ENCODE peak calls at places on chromosomes 12 and 14, in five cellular contexts. One of them, this sample, is unnamed.
A peak's percentile ranks its signal among the peaks of the same experiment; 100 is the strongest.

GRCh38 chr14:60356921-60357550 is 108.0 kb downstream of the PPM1A start:
- DNase-seq in trophoblast cell: no peak
- DNase-seq in H1: no peak
- DNase-seq in mesenchymal stem cell: no peak
- DNase-seq in neuronal stem cell: peak; percentile 71
- DNase-seq in this sample: peak; percentile 57

GRCh38 chr12:32034045-32034444 is 72.6 kb upstream of the BICD1 start:
- DNase-seq in neuronal stem cell: no peak
- DNase-seq in mesenchymal stem cell: peak; percentile 42
- DNase-seq in trophoblast cell: no peak
- DNase-seq in H1: no peak
- DNase-seq in this sample: no peak

GRCh38 chr14:71523630-71524320 is 408.5 kb upstream of the RGS6 start:
- DNase-seq in neuronal stem cell: no peak
- DNase-seq in H1: no peak
- DNase-seq in trophoblast cell: no peak
- DNase-seq in mesenchymal stem cell: peak; percentile 10
- DNase-seq in this sample: no peak

GRCh38 chr12:9133243-9133938 is 17.7 kb upstream of the A2M start:
- DNase-seq in H1: no peak
- DNase-seq in trophoblast cell: no peak
- DNase-seq in neuronal stem cell: no peak
- DNase-seq in mesenchymal stem cell: no peak
- DNase-seq in this sample: no peak

GRCh38 chr12:123269980-123270379 is 1.7 kb downstream of the CDK2AP1 start:
- DNase-seq in mesenchymal stem cell: no peak
- DNase-seq in neuronal stem cell: no peak
- DNase-seq in trophoblast cell: peak; percentile 9
- DNase-seq in H1: no peak
- DNase-seq in this sample: no peak

GRCh38 chr12:115740586-115741155 is 536.8 kb downstream of the MED13L start:
- DNase-seq in H1: no peak
- DNase-seq in trophoblast cell: no peak
- DNase-seq in neuronal stem cell: no peak
- DNase-seq in mesenchymal stem cell: no peak
- DNase-seq in this sample: no peak

GRCh38 chr12:114685320-114685781 is 1.4 kb upstream of the TBX3 start:
- DNase-seq in mesenchymal stem cell: no peak
- DNase-seq in neuronal stem cell: no peak
- DNase-seq in H1: no peak
- DNase-seq in trophoblast cell: no peak
- DNase-seq in this sample: peak; percentile 50

GRCh38 chr12:6333566-6333965 is 8.3 kb downstream of the TNFRSF1A start:
- DNase-seq in trophoblast cell: peak; percentile 98
- DNase-seq in mesenchymal stem cell: peak; percentile 80
- DNase-seq in H1: no peak
- DNase-seq in neuronal stem cell: no peak
- DNase-seq in this sample: no peak

DNA sequence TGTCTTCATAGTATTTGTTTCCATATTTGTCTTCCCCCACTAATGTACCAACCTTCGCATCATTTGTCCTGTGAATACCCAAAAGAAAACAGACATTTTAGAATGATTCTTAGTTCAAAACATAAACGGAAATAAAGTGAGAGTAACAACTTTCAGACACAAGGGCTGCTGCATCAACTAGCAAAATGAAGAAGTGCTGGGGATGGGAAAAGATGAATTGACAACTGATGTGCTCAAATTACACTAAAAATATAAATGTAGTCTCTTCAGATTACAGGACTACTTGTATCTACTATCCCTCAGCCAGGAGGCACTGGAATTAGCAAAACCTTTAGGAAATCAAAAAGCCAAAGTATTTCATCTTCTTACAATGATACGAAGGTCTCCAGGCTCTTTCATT is 743 bp downstream of the NDUFA12 start:
- DNase-seq in neuronal stem cell: no peak
- DNase-seq in H1: no peak
- DNase-seq in mesenchymal stem cell: no peak
- DNase-seq in trophoblast cell: no peak
- DNase-seq in this sample: no peak
- H2BK12ac ChIP-seq in neuronal stem cell: no peak overlapping the region
- H2BK12ac ChIP-seq in H1: no peak overlapping the region
- H2BK12ac ChIP-seq in mesenchymal stem cell: no peak overlapping the region
- H2BK12ac ChIP-seq in trophoblast cell: no peak overlapping the region
- H2BK12ac ChIP-seq in this sample: no peak overlapping the region

GRCh38 chr12:23424685-23425084 is 524.8 kb downstream of the SOX5 start:
- DNase-seq in neuronal stem cell: no peak
- DNase-seq in H1: no peak
- DNase-seq in mesenchymal stem cell: no peak
- DNase-seq in trophoblast cell: no peak
- DNase-seq in this sample: no peak

GRCh38 chr12:23423796-23424195 is 525.7 kb downstream of the SOX5 start:
- DNase-seq in trophoblast cell: no peak
- DNase-seq in H1: no peak
- DNase-seq in mesenchymal stem cell: no peak
- DNase-seq in neuronal stem cell: no peak
- DNase-seq in this sample: no peak

GRCh38 chr12:23423097-23423687 is 526.3 kb downstream of the SOX5 start:
- DNase-seq in neuronal stem cell: no peak
- DNase-seq in trophoblast cell: no peak
- DNase-seq in H1: no peak
- DNase-seq in mesenchymal stem cell: no peak
- DNase-seq in this sample: no peak

GRCh38 chr12:23428758-23429157 is 520.7 kb downstream of the SOX5 start:
- DNase-seq in mesenchymal stem cell: no peak
- DNase-seq in trophoblast cell: no peak
- DNase-seq in H1: no peak
- DNase-seq in neuronal stem cell: no peak
- DNase-seq in this sample: no peak

GRCh38 chr12:23426328-23426727 is 523.1 kb downstream of the SOX5 start:
- DNase-seq in trophoblast cell: no peak
- DNase-seq in H1: no peak
- DNase-seq in neuronal stem cell: no peak
- DNase-seq in mesenchymal stem cell: no peak
- DNase-seq in this sample: no peak
- H2BK12ac ChIP-seq in trophoblast cell: no peak overlapping the region
- H2BK12ac ChIP-seq in H1: no peak overlapping the region
- H2BK12ac ChIP-seq in neuronal stem cell: no peak overlapping the region
- H2BK12ac ChIP-seq in mesenchymal stem cell: no peak overlapping the region
- H2BK12ac ChIP-seq in this sample: no peak overlapping the region

DNA sequence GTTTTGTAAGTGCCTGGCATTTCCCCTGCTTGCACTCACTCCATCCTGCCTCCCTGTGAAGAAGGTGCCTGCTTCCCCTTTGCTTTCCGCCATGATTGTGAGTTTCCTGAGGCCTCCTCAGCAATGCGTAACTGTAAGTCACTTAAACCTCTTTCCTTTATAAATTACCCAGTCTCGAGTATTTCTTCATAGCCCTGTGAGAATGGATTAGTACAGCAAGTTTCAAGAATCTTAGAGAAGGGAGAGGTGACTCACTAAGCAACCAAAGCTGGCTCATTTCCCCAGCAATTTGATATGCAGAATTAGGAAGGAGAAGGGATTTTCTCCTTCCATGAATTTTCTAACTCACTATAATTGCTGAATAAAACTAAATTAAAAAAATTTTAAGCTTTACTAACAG is 251.0 kb upstream of the FOXG1 start:
- DNase-seq in trophoblast cell: no peak
- DNase-seq in H1: no peak
- DNase-seq in neuronal stem cell: no peak
- DNase-seq in mesenchymal stem cell: no peak
- DNase-seq in this sample: no peak
- H2BK12ac ChIP-seq in trophoblast cell: no peak overlapping the region
- H2BK12ac ChIP-seq in H1: no peak overlapping the region
- H2BK12ac ChIP-seq in neuronal stem cell: no peak overlapping the region
- H2BK12ac ChIP-seq in mesenchymal stem cell: no peak overlapping the region
- H2BK12ac ChIP-seq in this sample: no peak overlapping the region

DNA sequence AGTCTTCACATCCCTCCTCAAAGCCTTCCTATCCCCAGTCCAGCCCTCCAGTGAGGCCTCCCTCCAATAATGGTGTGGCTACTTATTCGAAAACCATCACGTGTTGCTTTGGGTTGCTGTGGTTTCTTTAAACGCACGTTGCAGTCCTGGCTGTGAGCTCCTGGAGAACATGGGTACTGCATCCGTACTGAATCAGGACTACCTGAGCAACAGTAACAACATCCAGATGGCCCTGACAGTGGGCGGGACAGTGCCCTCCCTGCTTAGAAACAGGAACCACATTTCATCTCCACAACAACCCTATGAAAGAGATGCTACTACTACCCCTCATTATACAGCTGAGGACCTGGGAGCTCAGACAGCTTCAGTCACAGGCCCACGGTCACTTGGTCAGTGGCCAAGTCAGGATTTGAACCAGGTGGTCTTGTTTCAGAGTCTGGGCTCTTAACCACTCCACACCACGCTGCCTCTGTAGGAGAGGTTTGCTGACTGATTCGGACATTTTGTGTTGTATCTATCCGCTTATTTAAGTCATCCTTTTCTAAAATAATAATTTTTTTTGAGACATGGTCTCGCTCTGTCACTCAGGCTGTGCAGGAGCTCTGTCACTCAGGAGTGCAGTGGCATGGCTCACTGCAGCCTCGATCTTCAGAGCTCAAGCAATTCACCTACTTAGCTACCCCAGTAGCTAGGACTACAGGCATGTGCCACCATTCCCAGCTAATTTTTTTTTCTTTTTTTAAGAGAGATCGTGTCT is 104.8 kb downstream of the DPF3 start:
- DNase-seq in mesenchymal stem cell: no peak
- DNase-seq in trophoblast cell: no peak
- DNase-seq in neuronal stem cell: no peak
- DNase-seq in H1: no peak
- DNase-seq in this sample: no peak
- H2BK12ac ChIP-seq in mesenchymal stem cell: no peak overlapping the region
- H2BK12ac ChIP-seq in trophoblast cell: peak overlapping the region; percentile 21
- H2BK12ac ChIP-seq in neuronal stem cell: no peak overlapping the region
- H2BK12ac ChIP-seq in H1: no peak overlapping the region
- H2BK12ac ChIP-seq in this sample: no peak overlapping the region

GRCh38 chr12:99195474-99195873 is 452.1 kb upstream of the GARIN6 start:
- DNase-seq in trophoblast cell: no peak
- DNase-seq in H1: peak; percentile 1
- DNase-seq in neuronal stem cell: peak; percentile 8
- DNase-seq in mesenchymal stem cell: no peak
- DNase-seq in this sample: no peak

GRCh38 chr12:99201906-99202645 is 445.5 kb upstream of the GARIN6 start:
- DNase-seq in trophoblast cell: no peak
- DNase-seq in H1: no peak
- DNase-seq in neuronal stem cell: no peak
- DNase-seq in mesenchymal stem cell: no peak
- DNase-seq in this sample: no peak

DNA sequence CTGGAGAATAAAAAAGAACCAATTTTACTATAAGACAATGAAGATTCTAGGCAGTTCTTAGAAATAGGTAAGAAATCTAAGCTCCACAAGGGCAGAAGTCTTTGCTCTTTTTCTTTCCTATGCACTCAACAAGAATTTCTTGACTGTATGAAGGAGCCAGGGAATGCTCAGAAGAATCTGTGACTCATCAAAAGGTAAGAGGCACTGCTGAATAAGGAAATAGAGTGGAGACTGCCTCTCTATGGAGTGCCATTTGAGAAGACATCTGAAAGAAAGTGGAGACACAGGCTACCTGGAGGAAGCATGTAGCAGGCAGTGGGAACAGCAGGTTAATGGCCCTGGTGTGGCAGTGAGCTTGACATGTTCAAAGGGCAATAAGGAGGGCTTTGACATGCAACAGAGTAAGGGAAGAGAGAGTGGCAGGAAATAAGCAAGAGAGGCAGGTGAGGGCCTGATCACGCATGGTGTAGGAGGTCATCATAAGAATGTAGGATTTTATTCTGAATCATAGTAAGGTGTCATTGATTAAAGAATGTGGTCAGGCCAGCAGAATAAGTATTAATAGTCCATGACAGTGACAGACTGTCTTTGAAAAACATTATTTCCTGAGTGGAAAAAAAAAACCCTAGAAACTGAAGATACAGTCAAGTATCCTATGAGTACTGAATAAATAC is 446.7 kb upstream of the GARIN6 start:
- DNase-seq in H1: no peak
- DNase-seq in trophoblast cell: peak; percentile 14
- DNase-seq in mesenchymal stem cell: no peak
- DNase-seq in neuronal stem cell: no peak
- DNase-seq in this sample: no peak
- H2BK12ac ChIP-seq in H1: peak overlapping the region; percentile 21
- H2BK12ac ChIP-seq in trophoblast cell: no peak overlapping the region
- H2BK12ac ChIP-seq in mesenchymal stem cell: no peak overlapping the region
- H2BK12ac ChIP-seq in neuronal stem cell: no peak overlapping the region
- H2BK12ac ChIP-seq in this sample: no peak overlapping the region

DNA sequence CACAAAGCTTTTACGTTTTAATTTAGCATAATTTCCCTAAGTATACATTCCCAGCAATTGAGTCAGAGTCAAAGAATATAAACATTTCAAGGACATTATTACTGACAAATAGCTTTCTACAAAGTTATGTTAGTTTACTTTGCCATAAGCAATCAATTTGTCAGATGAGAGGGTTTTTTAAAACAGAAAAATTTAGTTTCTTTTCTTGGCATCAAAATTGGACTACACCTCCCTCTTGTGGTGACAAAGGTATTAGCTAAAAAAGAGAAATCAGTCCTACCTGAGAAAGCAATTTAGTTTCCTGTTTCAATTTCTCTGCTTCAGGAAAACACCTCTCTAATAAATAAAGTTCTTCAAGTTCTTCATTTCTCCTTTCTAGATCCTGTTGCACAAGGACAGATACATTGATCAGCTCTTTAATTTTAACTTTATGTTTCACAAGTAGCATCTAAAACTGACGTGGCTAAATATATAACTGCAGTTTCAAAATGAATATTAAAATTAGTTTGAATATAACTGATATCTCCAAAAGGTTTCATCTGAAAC is 39.9 kb downstream of the DNAI7 start:
- DNase-seq in trophoblast cell: peak; percentile 65
- DNase-seq in neuronal stem cell: peak; percentile 6
- DNase-seq in mesenchymal stem cell: peak; percentile 59
- DNase-seq in H1: no peak
- DNase-seq in this sample: no peak
- H2BK12ac ChIP-seq in trophoblast cell: no peak overlapping the region
- H2BK12ac ChIP-seq in neuronal stem cell: no peak overlapping the region
- H2BK12ac ChIP-seq in mesenchymal stem cell: no peak overlapping the region
- H2BK12ac ChIP-seq in H1: no peak overlapping the region
- H2BK12ac ChIP-seq in this sample: no peak overlapping the region

GRCh38 chr12:30939234-30939633 is 12.7 kb downstream of the TSPAN11 start:
- DNase-seq in neuronal stem cell: no peak
- DNase-seq in H1: no peak
- DNase-seq in trophoblast cell: no peak
- DNase-seq in mesenchymal stem cell: no peak
- DNase-seq in this sample: no peak

GRCh38 chr12:30945443-30946164 is 19.1 kb downstream of the TSPAN11 start:
- DNase-seq in mesenchymal stem cell: no peak
- DNase-seq in trophoblast cell: no peak
- DNase-seq in neuronal stem cell: no peak
- DNase-seq in H1: no peak
- DNase-seq in this sample: no peak

GRCh38 chr12:30942936-30943335 is 16.4 kb downstream of the TSPAN11 start:
- DNase-seq in neuronal stem cell: no peak
- DNase-seq in mesenchymal stem cell: no peak
- DNase-seq in H1: no peak
- DNase-seq in trophoblast cell: no peak
- DNase-seq in this sample: no peak
- H2BK12ac ChIP-seq in neuronal stem cell: no peak overlapping the region
- H2BK12ac ChIP-seq in mesenchymal stem cell: no peak overlapping the region
- H2BK12ac ChIP-seq in H1: no peak overlapping the region
- H2BK12ac ChIP-seq in trophoblast cell: no peak overlapping the region
- H2BK12ac ChIP-seq in this sample: no peak overlapping the region